ENCODE peak calls at places on chromosomes 7 and 10, in nine cellular contexts. Y, C, E, K, Z, P, X, D and Q are unnamed samples.
A peak's percentile ranks its signal among the peaks of the same experiment; 100 is the strongest.

GRCh38 chr7:47635091-47636090 is 53.5 kb upstream of the TNS3 start:
- DNase-seq in Y (no peak), C (peak; percentile 75), E (no peak), K (no peak), Z (no peak), P (no peak), X (no peak), D (peak; percentile 84), Q (no peak)

GRCh38 chr10:13100349-13101294 is 659 bp downstream of the OPTN start:
- DNase-seq in Y (no peak), C (peak; percentile 72), E (peak; percentile 24), K (peak; percentile 75), Z (peak; percentile 12), P (peak; percentile 17), X (no peak), D (peak; percentile 34), Q (peak; percentile 37)

GRCh38 chr7:7570584-7570983 is 3.9 kb downstream of the MIOS start:
- DNase-seq in Y (no peak), C (no peak), E (no peak), K (no peak), Z (no peak), P (no peak), X (no peak), D (no peak), Q (no peak)

GRCh38 chr10:97553575-97554100 is 18.9 kb upstream of the ANKRD2 start:
- DNase-seq in Y (no peak), C (peak; percentile 72), E (peak; percentile 69), K (peak; percentile 82), Z (no peak), P (peak; percentile 61), X (no peak), D (peak; percentile 68), Q (no peak)

GRCh38 chr10:27746364-27747095 is 911 bp upstream of the MKX start:
- DNase-seq in Y (no peak), C (no peak), E (no peak), K (no peak), Z (no peak), P (no peak), X (no peak), D (no peak), Q (no peak)

GRCh38 chr7:44281811-44282600 is 43.4 kb downstream of the CAMK2B start:
- DNase-seq in Y (peak; percentile 62), C (peak; percentile 7), E (no peak), K (peak; percentile 55), Z (no peak), P (no peak), X (no peak), D (no peak), Q (no peak)

GRCh38 chr10:101529720-101530553 is 58.1 kb downstream of the POLL start:
- DNase-seq in Y (no peak), C (no peak), E (no peak), K (no peak), Z (no peak), P (no peak), X (no peak), D (no peak), Q (no peak)

GRCh38 chr10:5480162-5480931 is 19.0 kb downstream of the CALML5 start:
- DNase-seq in Y (no peak), C (no peak), E (no peak), K (no peak), Z (no peak), P (no peak), X (no peak), D (no peak), Q (no peak)

GRCh38 chr7:40571796-40572195 is 437.0 kb downstream of the SUGCT start:
- DNase-seq in Y (no peak), C (no peak), E (peak; percentile 99), K (no peak), Z (no peak), P (no peak), X (peak; percentile 12), D (no peak), Q (no peak)

GRCh38 chr10:42734537-42734936 is 48.1 kb upstream of the BMS1 start:
- DNase-seq in Y (no peak), C (no peak), E (no peak), K (no peak), Z (no peak), P (no peak), X (no peak), D (peak; percentile 39), Q (no peak)

DNA sequence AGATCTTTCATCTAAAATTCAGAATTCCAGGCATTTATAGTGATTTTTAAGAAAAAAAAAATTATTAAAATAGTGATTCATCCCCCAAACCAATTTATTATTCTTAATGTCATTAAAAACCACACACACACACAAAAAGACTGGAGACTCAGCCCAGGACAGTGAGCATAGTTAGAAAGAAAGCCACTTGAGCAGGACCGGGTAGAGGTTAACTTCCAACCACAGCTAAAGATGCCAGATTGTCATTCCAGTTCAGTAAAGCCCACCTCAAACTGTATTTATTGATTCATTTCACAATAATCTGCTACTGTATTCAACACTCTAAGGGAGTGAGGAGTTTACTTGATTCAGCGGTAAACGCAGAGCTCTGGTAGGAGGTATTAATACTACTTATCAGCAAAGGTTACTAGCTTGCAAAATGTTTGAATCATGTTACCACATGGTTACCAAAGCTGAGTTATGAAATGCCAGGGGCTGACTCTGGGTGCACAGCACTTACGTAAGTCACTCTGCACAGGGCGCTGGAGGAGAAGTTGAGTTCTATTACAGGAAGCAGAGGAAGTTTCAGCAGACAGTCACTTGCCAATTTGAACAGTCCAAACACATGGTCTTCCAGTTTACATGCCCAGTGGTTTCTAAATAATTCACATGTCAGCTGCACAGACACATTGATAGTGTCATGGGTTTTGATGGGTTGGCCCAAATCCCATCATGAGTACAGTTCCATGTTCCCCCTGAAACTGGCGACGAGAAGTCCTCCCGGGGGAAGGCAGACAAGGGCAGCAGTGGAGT is 64.6 kb downstream of the KLF6 start:
- DNase-seq in Y (no peak), C (no peak), E (peak; percentile 95), K (peak; percentile 84), Z (no peak), P (no peak), X (peak; percentile 73), D (no peak), Q (no peak)
- TF ChIP-seq CTCF in Y (no peak), C (no peak), E (no peak), K (no peak), Z (no peak), P (no peak), X (no peak), D (no peak), Q (no peak)

GRCh38 chr7:143345428-143345900 is 17.0 kb downstream of the FAM131B start:
- DNase-seq in Y (no peak), C (peak; percentile 83), E (no peak), K (no peak), Z (no peak), P (no peak), X (no peak), D (peak; percentile 68), Q (no peak)
- TF ChIP-seq CTCF in Y (peak; percentile 69), C (peak; percentile 45), E (peak; percentile 28), K (peak; percentile 55), Z (peak; percentile 56), P (peak; percentile 47), X (peak; percentile 47), D (peak; percentile 23), Q (peak; percentile 62)

GRCh38 chr7:98879198-98879988 is 1.1 kb downstream of the TRRAP start:
- DNase-seq in Y (no peak), C (peak; percentile 60), E (peak; percentile 22), K (peak; percentile 66), Z (peak; percentile 19), P (peak; percentile 82), X (no peak), D (no peak), Q (peak; percentile 77)
- TF ChIP-seq CTCF in Y (peak; percentile 37), C (no peak), E (peak; percentile 35), K (peak; percentile 16), Z (peak; percentile 46), P (peak; percentile 38), X (no peak), D (no peak), Q (peak; percentile 50)

DNA sequence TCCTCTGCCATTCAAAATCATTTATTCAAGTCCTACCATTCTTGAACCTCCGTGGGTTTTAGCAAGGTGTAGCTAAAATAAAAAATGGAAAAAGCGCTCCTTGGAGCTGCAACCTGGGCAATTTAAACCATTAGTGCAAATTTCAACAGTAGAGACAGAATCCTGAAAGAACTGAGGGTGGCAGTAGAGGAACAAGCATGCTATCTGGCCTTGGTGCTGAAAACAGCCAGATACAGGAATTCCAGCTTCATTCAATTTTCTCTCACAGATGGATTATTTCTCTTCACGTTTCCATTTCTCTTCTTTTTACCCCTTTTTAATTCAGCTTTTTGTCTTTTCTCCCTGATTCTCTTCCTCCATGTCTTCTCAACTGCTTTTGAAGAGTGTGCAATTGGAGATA is 77.7 kb downstream of the OTUD1 start:
- DNase-seq in Y (no peak), C (no peak), E (peak; percentile 17), K (no peak), Z (no peak), P (no peak), X (no peak), D (no peak), Q (no peak)
- TF ChIP-seq CTCF in Y (peak; percentile 76), C (no peak), E (peak; percentile 57), K (peak; percentile 30), Z (peak; percentile 82), P (no peak), X (peak; percentile 75), D (peak; percentile 13), Q (peak; percentile 22)

GRCh38 chr10:127196955-127197432 is 603 bp upstream of the INSYN2A start:
- DNase-seq in Y (no peak), C (no peak), E (no peak), K (no peak), Z (no peak), P (no peak), X (no peak), D (no peak), Q (no peak)
- TF ChIP-seq CTCF in Y (no peak), C (no peak), E (no peak), K (no peak), Z (no peak), P (no peak), X (no peak), D (no peak), Q (no peak)